ENCODE peak calls at places on chromosomes 16 and 17, in five cellular contexts. Q is spleen, L is K562, A is testis, S is heart left ventricle. I is an unnamed sample.

GRCh38 chr17:21019976-21020575 is 22.7 kb downstream of the USP22 start:
- DNase-seq in Q (peak), L (no peak), A (peak), S (no peak), I (no peak)

GRCh38 chr16:87849419-87850008 is 19.8 kb downstream of the SLC7A5 start:
- DNase-seq in Q (no peak), L (no peak), A (no peak), S (no peak), I (no peak)

GRCh38 chr17:77332981-77333685 is 192.4 kb downstream of the SEC14L1 start:
- DNase-seq in Q (peak), L (peak), A (peak), S (no peak), I (no peak)

GRCh38 chr17:7308625-7309433 is 1.4 kb downstream of the EIF5A start:
- DNase-seq in Q (peak), L (peak), A (peak), S (no peak), I (peak)

GRCh38 chr16:80407265-80407987 is 133.4 kb upstream of the DYNLRB2 start:
- DNase-seq in Q (no peak), L (no peak), A (no peak), S (no peak), I (no peak)

GRCh38 chr16:85265789-85266188 is 153.5 kb upstream of the CIBAR2 start:
- DNase-seq in Q (no peak), L (no peak), A (no peak), S (no peak), I (no peak)

GRCh38 chr16:89050868-89051311 is 42.8 kb upstream of the ACSF3 start:
- DNase-seq in Q (peak), L (no peak), A (no peak), S (peak), I (no peak)

GRCh38 chr17:79845601-79845949 is 6.3 kb upstream of the CBX4 start:
- DNase-seq in Q (no peak), L (peak), A (peak), S (no peak), I (no peak)

GRCh38 chr16:11224096-11224893 is 31.7 kb downstream of the SOCS1 start:
- DNase-seq in Q (peak), L (peak), A (peak), S (peak), I (peak)

GRCh38 chr16:1003551-1004347 is 22.2 kb downstream of the SOX8 start:
- DNase-seq in Q (no peak), L (no peak), A (no peak), S (no peak), I (no peak)

GRCh38 chr17:82863941-82864720 is 24.3 kb upstream of the ZNF750 start:
- DNase-seq in Q (peak), L (peak), A (no peak), S (no peak), I (no peak)

GRCh38 chr16:53502331-53503269 is at the start of gene AKTIP:
- DNase-seq in Q (no peak), L (no peak), A (peak), S (no peak), I (peak)

GRCh38 chr17:48194097-48194550 is 86.6 kb downstream of the SNX11 start:
- DNase-seq in Q (no peak), L (no peak), A (no peak), S (no peak), I (no peak)

GRCh38 chr16:65226077-65226476 is 104.2 kb upstream of the CDH11 start:
- DNase-seq in Q (no peak), L (no peak), A (no peak), S (no peak), I (no peak)

GRCh38 chr17:57132663-57133062 is 47.6 kb downstream of the AKAP1 start:
- DNase-seq in Q (no peak), L (no peak), A (no peak), S (no peak), I (no peak)

GRCh38 chr17:30230596-30231125 is 4.8 kb downstream of the SLC6A4 start:
- DNase-seq in Q (peak), L (no peak), A (no peak), S (no peak), I (no peak)

DNA sequence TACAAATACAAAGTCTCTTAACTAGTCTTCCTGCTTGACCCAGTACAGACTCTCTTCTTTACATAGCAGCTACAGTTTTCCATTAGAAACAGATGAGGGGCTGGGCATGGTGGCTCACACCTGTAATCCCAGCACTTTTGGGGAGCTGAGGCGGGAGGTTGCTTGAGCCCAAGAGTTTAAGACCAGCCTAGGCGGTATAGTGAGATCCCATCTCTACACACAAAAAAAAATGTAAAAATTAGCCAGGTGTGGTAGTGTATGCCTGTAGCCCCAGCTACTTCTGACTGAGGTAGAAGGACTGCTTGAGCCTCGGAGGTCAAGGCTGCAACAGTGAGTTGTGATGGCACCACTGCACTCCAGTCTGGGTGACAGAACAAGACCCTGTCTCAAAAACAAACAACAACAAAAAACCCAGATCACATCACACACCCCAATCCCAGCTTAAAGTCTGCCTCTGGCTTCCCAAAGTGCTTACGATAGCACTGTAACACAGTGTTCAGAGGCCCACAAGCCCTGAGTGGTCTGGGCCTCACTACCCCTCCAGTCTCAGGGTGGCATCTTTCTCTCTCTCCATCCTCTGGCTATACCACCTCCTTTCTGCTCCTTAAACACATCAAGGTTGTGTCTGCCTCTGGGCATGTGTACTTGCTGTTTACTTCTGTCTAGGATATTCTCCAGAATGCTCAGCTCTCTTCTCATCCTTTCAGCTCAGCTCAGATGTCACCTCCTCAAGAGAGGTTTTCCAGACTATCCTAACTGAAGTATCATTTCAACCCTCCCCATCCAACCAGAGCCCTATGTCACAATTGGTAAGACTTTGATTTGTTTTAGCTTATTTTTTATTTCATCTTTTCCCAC is 4.0 kb downstream of the MMD start:
- DNase-seq in Q (no peak), L (no peak), A (no peak), S (no peak), I (no peak)
- TF ChIP-seq POLR2A in Q (no peak), L (no peak), A (no peak), S (no peak), I (no peak)

DNA sequence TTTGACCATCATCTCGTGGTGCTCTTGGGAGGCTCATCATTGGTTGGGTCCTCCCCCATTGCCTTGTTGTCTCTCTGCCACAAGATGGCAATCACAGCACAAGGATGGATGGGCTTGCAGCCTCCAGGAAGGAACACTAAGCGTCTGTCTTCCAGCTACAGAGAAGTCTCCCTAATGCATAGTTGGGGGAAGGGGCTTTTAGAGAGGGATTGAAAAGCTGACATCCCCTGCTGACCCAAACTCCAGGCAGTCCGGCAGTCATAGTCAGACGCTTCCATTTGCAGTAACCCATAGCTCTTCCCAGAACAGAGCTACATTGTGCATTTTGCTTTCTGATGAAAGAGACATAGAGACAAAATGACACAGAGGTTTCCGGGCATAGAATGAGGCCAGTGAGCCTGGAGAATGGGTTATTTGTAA is 111.4 kb downstream of the UTP18 start:
- DNase-seq in Q (no peak), L (peak), A (peak), S (no peak), I (peak)
- TF ChIP-seq CTCF in Q (peak), L (peak), A (peak), S (peak), I (no peak)

GRCh38 chr17:72060084-72060483 is 60.7 kb upstream of the SOX9 start:
- DNase-seq in Q (no peak), L (no peak), A (no peak), S (no peak), I (no peak)

GRCh38 chr17:72053069-72053846 is 67.6 kb upstream of the SOX9 start:
- DNase-seq in Q (no peak), L (no peak), A (no peak), S (peak), I (no peak)

GRCh38 chr17:72056155-72056554 is 64.7 kb upstream of the SOX9 start:
- DNase-seq in Q (no peak), L (no peak), A (no peak), S (no peak), I (no peak)

GRCh38 chr17:72056727-72057290 is 64.0 kb upstream of the SOX9 start:
- DNase-seq in Q (no peak), L (no peak), A (no peak), S (no peak), I (no peak)
- TF ChIP-seq POLR2A in Q (no peak), L (no peak), A (no peak), S (no peak), I (no peak)

GRCh38 chr17:61139219-61139618 is 260.4 kb upstream of the TBX2 start:
- DNase-seq in Q (peak), L (no peak), A (no peak), S (no peak), I (no peak)
- TF ChIP-seq CTCF in Q (no peak), L (no peak), A (no peak), S (no peak), I (no peak)

GRCh38 chr17:74480290-74480689 is 13.9 kb downstream of the CD300A start:
- DNase-seq in Q (no peak), L (no peak), A (no peak), S (no peak), I (no peak)
- TF ChIP-seq POLR2A in Q (no peak), L (no peak), A (no peak), S (no peak), I (no peak)

GRCh38 chr17:882827-883585 is 96.6 kb downstream of the NXN start:
- DNase-seq in Q (no peak), L (no peak), A (peak), S (peak), I (peak)
- TF ChIP-seq CTCF in Q (no peak), L (no peak), A (no peak), S (no peak), I (no peak)

I was measured in prostate gland.